ENCODE peak calls at places on chromosome 4, in five cellular contexts. One of them, this sample, is unnamed.

GRCh38 chr4:145734576-145735329 is 54.8 kb downstream of the C4orf51 start:
- DNase-seq in ovary: peak
- DNase-seq in epithelial cell of esophagus: peak
- DNase-seq in WTC11: no peak
- DNase-seq in cardiac fibroblast: peak
- DNase-seq in this sample: no peak

GRCh38 chr4:55444822-55445221 is 49.1 kb downstream of the TMEM165 start:
- DNase-seq in cardiac fibroblast: peak
- DNase-seq in epithelial cell of esophagus: peak
- DNase-seq in ovary: no peak
- DNase-seq in WTC11: no peak
- DNase-seq in this sample: no peak

GRCh38 chr4:181966084-181966483 is 277.1 kb upstream of the TENM3 start:
- DNase-seq in WTC11: no peak
- DNase-seq in ovary: no peak
- DNase-seq in cardiac fibroblast: peak
- DNase-seq in epithelial cell of esophagus: peak
- DNase-seq in this sample: no peak

GRCh38 chr4:141410839-141411238 is 190.1 kb downstream of the ZNF330 start:
- DNase-seq in epithelial cell of esophagus: no peak
- DNase-seq in cardiac fibroblast: no peak
- DNase-seq in WTC11: no peak
- DNase-seq in ovary: no peak
- DNase-seq in this sample: no peak

GRCh38 chr4:188780028-188780427 is 640.8 kb downstream of the TRIML1 start:
- DNase-seq in epithelial cell of esophagus: no peak
- DNase-seq in ovary: no peak
- DNase-seq in cardiac fibroblast: no peak
- DNase-seq in WTC11: no peak
- DNase-seq in this sample: no peak

GRCh38 chr4:89204624-89205023 is 93.3 kb downstream of the TIGD2 start:
- DNase-seq in ovary: no peak
- DNase-seq in cardiac fibroblast: no peak
- DNase-seq in WTC11: no peak
- DNase-seq in epithelial cell of esophagus: no peak
- DNase-seq in this sample: no peak

GRCh38 chr4:108943971-108944370 is 181.1 kb upstream of the ETNPPL start:
- DNase-seq in ovary: no peak
- DNase-seq in epithelial cell of esophagus: no peak
- DNase-seq in cardiac fibroblast: no peak
- DNase-seq in WTC11: no peak
- DNase-seq in this sample: no peak

GRCh38 chr4:185018834-185019450 is 652 bp downstream of the HELT start:
- DNase-seq in WTC11: peak
- DNase-seq in cardiac fibroblast: no peak
- DNase-seq in ovary: no peak
- DNase-seq in epithelial cell of esophagus: no peak
- DNase-seq in this sample: no peak

GRCh38 chr4:680565-680930 is 6.2 kb downstream of the MYL5 start:
- DNase-seq in epithelial cell of esophagus: peak
- DNase-seq in cardiac fibroblast: no peak
- DNase-seq in WTC11: no peak
- DNase-seq in ovary: no peak
- DNase-seq in this sample: no peak

GRCh38 chr4:168791376-168791775 is 218.7 kb downstream of the CBR4 start:
- DNase-seq in ovary: no peak
- DNase-seq in epithelial cell of esophagus: no peak
- DNase-seq in WTC11: no peak
- DNase-seq in cardiac fibroblast: no peak
- DNase-seq in this sample: no peak

GRCh38 chr4:824461-825062 is 1.4 kb downstream of the CPLX1 start:
- DNase-seq in epithelial cell of esophagus: no peak
- DNase-seq in cardiac fibroblast: no peak
- DNase-seq in WTC11: no peak
- DNase-seq in ovary: no peak
- DNase-seq in this sample: no peak

GRCh38 chr4:169045862-169046584 is 36.0 kb upstream of the CBR4 start:
- DNase-seq in WTC11: peak
- DNase-seq in epithelial cell of esophagus: no peak
- DNase-seq in cardiac fibroblast: peak
- DNase-seq in ovary: no peak
- DNase-seq in this sample: no peak

GRCh38 chr4:107718351-107718965 is 1.6 kb downstream of the PAPSS1 start:
- DNase-seq in WTC11: no peak
- DNase-seq in cardiac fibroblast: no peak
- DNase-seq in epithelial cell of esophagus: peak
- DNase-seq in ovary: no peak
- DNase-seq in this sample: no peak

GRCh38 chr4:153789741-153790651 is 1.1 kb upstream of the SFRP2 start:
- DNase-seq in epithelial cell of esophagus: no peak
- DNase-seq in ovary: no peak
- DNase-seq in WTC11: peak
- DNase-seq in cardiac fibroblast: no peak
- DNase-seq in this sample: no peak

GRCh38 chr4:40682298-40683101 is 52.8 kb upstream of the RBM47 start:
- DNase-seq in cardiac fibroblast: no peak
- DNase-seq in WTC11: no peak
- DNase-seq in epithelial cell of esophagus: no peak
- DNase-seq in ovary: no peak
- DNase-seq in this sample: no peak

GRCh38 chr4:53306729-53307128 is 59.1 kb downstream of the SCFD2 start:
- DNase-seq in ovary: no peak
- DNase-seq in epithelial cell of esophagus: no peak
- DNase-seq in cardiac fibroblast: peak
- DNase-seq in WTC11: no peak
- DNase-seq in this sample: no peak

GRCh38 chr4:5773271-5773555 is 62.2 kb downstream of the EVC start:
- DNase-seq in ovary: no peak
- DNase-seq in cardiac fibroblast: no peak
- DNase-seq in WTC11: no peak
- DNase-seq in epithelial cell of esophagus: peak
- DNase-seq in this sample: no peak

GRCh38 chr4:124937993-124938392 is 225.5 kb upstream of the ANKRD50 start:
- DNase-seq in WTC11: no peak
- DNase-seq in cardiac fibroblast: no peak
- DNase-seq in epithelial cell of esophagus: no peak
- DNase-seq in ovary: no peak
- DNase-seq in this sample: no peak

GRCh38 chr4:182856862-182857261 is 60.3 kb downstream of the DCTD start:
- DNase-seq in WTC11: no peak
- DNase-seq in cardiac fibroblast: no peak
- DNase-seq in ovary: no peak
- DNase-seq in epithelial cell of esophagus: no peak
- DNase-seq in this sample: no peak

GRCh38 chr4:141391293-141391692 is 170.6 kb downstream of the ZNF330 start:
- DNase-seq in epithelial cell of esophagus: peak
- DNase-seq in cardiac fibroblast: no peak
- DNase-seq in ovary: no peak
- DNase-seq in WTC11: no peak
- DNase-seq in this sample: no peak

GRCh38 chr4:2290974-2291704 is 29.2 kb upstream of the MXD4 start:
- DNase-seq in ovary: no peak
- DNase-seq in WTC11: no peak
- DNase-seq in cardiac fibroblast: no peak
- DNase-seq in epithelial cell of esophagus: no peak
- DNase-seq in this sample: peak

GRCh38 chr4:23455482-23455881 is 434.4 kb downstream of the PPARGC1A start:
- DNase-seq in cardiac fibroblast: peak
- DNase-seq in WTC11: peak
- DNase-seq in ovary: no peak
- DNase-seq in epithelial cell of esophagus: no peak
- DNase-seq in this sample: no peak

GRCh38 chr4:186939226-186939625 is 215.6 kb upstream of the FAT1 start:
- DNase-seq in epithelial cell of esophagus: no peak
- DNase-seq in ovary: no peak
- DNase-seq in WTC11: no peak
- DNase-seq in cardiac fibroblast: no peak
- DNase-seq in this sample: no peak

GRCh38 chr4:88737304-88738015 is 39.8 kb upstream of the NAP1L5 start:
- DNase-seq in WTC11: peak
- DNase-seq in cardiac fibroblast: no peak
- DNase-seq in ovary: peak
- DNase-seq in epithelial cell of esophagus: peak
- DNase-seq in this sample: no peak

GRCh38 chr4:13481569-13481968 is 2.6 kb downstream of the RAB28 start:
- DNase-seq in WTC11: no peak
- DNase-seq in cardiac fibroblast: peak
- DNase-seq in epithelial cell of esophagus: peak
- DNase-seq in ovary: no peak
- DNase-seq in this sample: no peak

GRCh38 chr4:71396382-71396781 is 57.6 kb downstream of the SLC4A4 start:
- DNase-seq in cardiac fibroblast: no peak
- DNase-seq in epithelial cell of esophagus: peak
- DNase-seq in WTC11: no peak
- DNase-seq in ovary: no peak
- DNase-seq in this sample: no peak

GRCh38 chr4:40980318-40980883 is 230.6 kb downstream of the NSUN7 start:
- DNase-seq in epithelial cell of esophagus: peak
- DNase-seq in WTC11: no peak
- DNase-seq in ovary: no peak
- DNase-seq in cardiac fibroblast: no peak
- DNase-seq in this sample: no peak

GRCh38 chr4:168304744-168305459 is 13.7 kb downstream of the DDX60 start:
- DNase-seq in epithelial cell of esophagus: peak
- DNase-seq in ovary: no peak
- DNase-seq in WTC11: no peak
- DNase-seq in cardiac fibroblast: peak
- DNase-seq in this sample: no peak

GRCh38 chr4:150782921-150783320 is 201.0 kb downstream of the MAB21L2 start:
- DNase-seq in cardiac fibroblast: peak
- DNase-seq in epithelial cell of esophagus: no peak
- DNase-seq in ovary: no peak
- DNase-seq in WTC11: no peak
- DNase-seq in this sample: no peak

GRCh38 chr4:182628540-182628939 is 288.6 kb downstream of the DCTD start:
- DNase-seq in cardiac fibroblast: no peak
- DNase-seq in epithelial cell of esophagus: no peak
- DNase-seq in WTC11: no peak
- DNase-seq in ovary: no peak
- DNase-seq in this sample: no peak

GRCh38 chr4:36349904-36350554 is 68.6 kb downstream of the DTHD1 start:
- DNase-seq in cardiac fibroblast: no peak
- DNase-seq in WTC11: no peak
- DNase-seq in ovary: no peak
- DNase-seq in epithelial cell of esophagus: no peak
- DNase-seq in this sample: no peak

GRCh38 chr4:47701286-47701685 is 136.6 kb downstream of the CORIN start:
- DNase-seq in epithelial cell of esophagus: no peak
- DNase-seq in WTC11: no peak
- DNase-seq in ovary: no peak
- DNase-seq in cardiac fibroblast: no peak
- DNase-seq in this sample: no peak

GRCh38 chr4:47703008-47703407 is 134.9 kb downstream of the CORIN start:
- DNase-seq in epithelial cell of esophagus: no peak
- DNase-seq in cardiac fibroblast: no peak
- DNase-seq in ovary: no peak
- DNase-seq in WTC11: no peak
- DNase-seq in this sample: no peak

GRCh38 chr4:47703964-47704363 is 133.9 kb downstream of the CORIN start:
- DNase-seq in epithelial cell of esophagus: no peak
- DNase-seq in cardiac fibroblast: no peak
- DNase-seq in WTC11: no peak
- DNase-seq in ovary: no peak
- DNase-seq in this sample: no peak

GRCh38 chr4:47705326-47705981 is 132.4 kb downstream of the CORIN start:
- DNase-seq in cardiac fibroblast: peak
- DNase-seq in epithelial cell of esophagus: peak
- DNase-seq in WTC11: no peak
- DNase-seq in ovary: no peak
- DNase-seq in this sample: no peak

GRCh38 chr4:47704693-47705325 is 133.1 kb downstream of the CORIN start:
- DNase-seq in ovary: no peak
- DNase-seq in cardiac fibroblast: peak
- DNase-seq in epithelial cell of esophagus: peak
- DNase-seq in WTC11: peak
- DNase-seq in this sample: no peak
- TF ChIP-seq CTCF in ovary: no peak
- TF ChIP-seq CTCF in cardiac fibroblast: peak
- TF ChIP-seq CTCF in epithelial cell of esophagus: peak
- TF ChIP-seq CTCF in WTC11: no peak
- TF ChIP-seq CTCF in this sample: no peak

DNA sequence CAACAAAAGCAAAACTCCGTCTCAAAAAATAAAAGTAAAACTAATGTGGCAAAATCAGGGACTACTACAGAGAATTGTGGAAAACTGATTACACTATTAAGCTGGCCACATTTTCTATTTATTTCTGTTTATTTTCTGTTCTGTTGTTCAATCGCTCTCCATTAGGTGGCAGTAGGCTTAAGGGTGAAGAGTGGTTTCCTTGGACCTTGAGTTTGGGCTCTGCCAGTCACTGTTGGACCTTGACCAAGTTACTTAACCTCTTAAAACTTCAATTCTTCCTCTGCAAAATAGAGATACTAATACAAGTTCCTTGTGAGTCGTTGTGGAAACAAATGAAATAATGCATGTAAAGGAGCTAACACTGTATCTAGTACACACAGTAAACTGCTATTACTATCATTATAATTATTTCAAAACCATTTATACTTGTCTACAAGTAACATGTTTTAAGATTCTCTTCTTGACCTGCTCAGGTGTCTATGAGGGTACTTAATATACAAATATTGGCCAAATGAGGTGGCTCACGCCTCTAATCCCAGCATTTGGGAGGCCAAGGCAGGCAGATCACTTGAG is 15.2 kb downstream of the HSD17B11 start:
- DNase-seq in WTC11: no peak
- DNase-seq in epithelial cell of esophagus: peak
- DNase-seq in ovary: peak
- DNase-seq in cardiac fibroblast: peak
- DNase-seq in this sample: no peak
- TF ChIP-seq CTCF in WTC11: peak
- TF ChIP-seq CTCF in epithelial cell of esophagus: peak
- TF ChIP-seq CTCF in ovary: peak
- TF ChIP-seq CTCF in cardiac fibroblast: peak
- TF ChIP-seq CTCF in this sample: no peak

GRCh38 chr4:152398060-152398459 is 137.8 kb downstream of the FBXW7 start:
- DNase-seq in ovary: no peak
- DNase-seq in WTC11: no peak
- DNase-seq in epithelial cell of esophagus: peak
- DNase-seq in cardiac fibroblast: peak
- DNase-seq in this sample: no peak
- TF ChIP-seq CTCF in ovary: no peak
- TF ChIP-seq CTCF in WTC11: no peak
- TF ChIP-seq CTCF in epithelial cell of esophagus: peak
- TF ChIP-seq CTCF in cardiac fibroblast: peak
- TF ChIP-seq CTCF in this sample: no peak

DNA sequence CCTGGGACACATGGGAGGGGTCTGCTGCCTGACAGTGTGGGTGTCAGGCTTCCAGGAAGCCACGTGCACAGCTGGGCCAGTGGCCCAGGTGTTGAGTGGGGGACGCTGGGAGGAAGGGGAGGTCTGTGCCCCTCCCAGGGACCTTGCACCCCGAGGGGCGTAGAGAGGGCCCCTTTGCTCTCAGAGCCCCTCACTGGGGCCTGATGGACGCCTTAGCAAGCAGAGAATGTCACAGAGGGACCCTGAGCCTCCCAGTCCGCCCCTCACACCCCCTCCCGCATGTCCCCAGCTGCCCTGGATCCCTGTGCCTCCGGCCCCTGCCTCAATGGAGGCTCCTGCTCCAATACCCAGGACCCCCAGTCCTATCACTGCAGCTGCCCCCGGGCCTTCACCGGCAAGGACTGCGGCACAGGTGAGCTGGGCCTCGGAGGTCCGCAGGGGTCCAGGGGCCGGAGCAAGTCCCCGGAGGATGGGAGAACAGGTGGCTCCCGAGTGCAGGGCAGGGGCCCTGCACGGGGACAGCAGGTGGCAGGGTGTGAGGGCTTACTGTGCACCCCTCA is 2.1 kb downstream of the HGFAC start:
- DNase-seq in WTC11: no peak
- DNase-seq in cardiac fibroblast: no peak
- DNase-seq in epithelial cell of esophagus: no peak
- DNase-seq in ovary: no peak
- DNase-seq in this sample: no peak
- TF ChIP-seq CTCF in WTC11: no peak
- TF ChIP-seq CTCF in cardiac fibroblast: no peak
- TF ChIP-seq CTCF in epithelial cell of esophagus: no peak
- TF ChIP-seq CTCF in ovary: peak
- TF ChIP-seq CTCF in this sample: no peak

This sample was measured in activated B cell treated with CpG ODN at 0.5 μM for 24 hours.